ENCODE peak calls at places on chromosomes 12 and 14, in eight cellular contexts. One of them, this sample, is unnamed.

GRCh38 chr12:10366875-10367274 is 23.0 kb downstream of the KLRK1 start:
- DNase-seq in AG09309: no peak
- DNase-seq in psoas muscle: no peak
- DNase-seq in mammary epithelial cell: peak
- DNase-seq in fibroblast of lung: no peak
- DNase-seq in pancreas: no peak
- DNase-seq in fibroblast of the aortic adventitia: peak
- DNase-seq in foreskin fibroblast: peak
- DNase-seq in this sample: no peak

GRCh38 chr12:12003609-12004008 is 67.1 kb upstream of the BCL2L14 start:
- DNase-seq in AG09309: no peak
- DNase-seq in psoas muscle: no peak
- DNase-seq in mammary epithelial cell: no peak
- DNase-seq in fibroblast of lung: no peak
- DNase-seq in pancreas: no peak
- DNase-seq in fibroblast of the aortic adventitia: no peak
- DNase-seq in foreskin fibroblast: no peak
- DNase-seq in this sample: no peak

GRCh38 chr12:75884465-75884985 is 147.1 kb downstream of the PHLDA1 start:
- DNase-seq in AG09309: no peak
- DNase-seq in psoas muscle: no peak
- DNase-seq in mammary epithelial cell: no peak
- DNase-seq in fibroblast of lung: peak
- DNase-seq in pancreas: no peak
- DNase-seq in fibroblast of the aortic adventitia: no peak
- DNase-seq in foreskin fibroblast: no peak
- DNase-seq in this sample: no peak

GRCh38 chr14:92963301-92964123 is 40.6 kb downstream of the CHGA start:
- DNase-seq in AG09309: no peak
- DNase-seq in psoas muscle: peak
- DNase-seq in mammary epithelial cell: no peak
- DNase-seq in fibroblast of lung: peak
- DNase-seq in pancreas: no peak
- DNase-seq in fibroblast of the aortic adventitia: no peak
- DNase-seq in foreskin fibroblast: no peak
- DNase-seq in this sample: no peak

GRCh38 chr12:65977384-65977783 is 153.1 kb downstream of the HMGA2 start:
- DNase-seq in AG09309: no peak
- DNase-seq in psoas muscle: no peak
- DNase-seq in mammary epithelial cell: no peak
- DNase-seq in fibroblast of lung: peak
- DNase-seq in pancreas: no peak
- DNase-seq in fibroblast of the aortic adventitia: no peak
- DNase-seq in foreskin fibroblast: peak
- DNase-seq in this sample: no peak

GRCh38 chr12:24025153-24025798 is 75.8 kb upstream of the SOX5 start:
- DNase-seq in AG09309: no peak
- DNase-seq in psoas muscle: no peak
- DNase-seq in mammary epithelial cell: no peak
- DNase-seq in fibroblast of lung: no peak
- DNase-seq in pancreas: no peak
- DNase-seq in fibroblast of the aortic adventitia: no peak
- DNase-seq in foreskin fibroblast: no peak
- DNase-seq in this sample: no peak

GRCh38 chr12:107760207-107760816 is 625 bp downstream of the PRDM4 start:
- DNase-seq in AG09309: no peak
- DNase-seq in psoas muscle: peak
- DNase-seq in mammary epithelial cell: peak
- DNase-seq in fibroblast of lung: peak
- DNase-seq in pancreas: peak
- DNase-seq in fibroblast of the aortic adventitia: peak
- DNase-seq in foreskin fibroblast: peak
- DNase-seq in this sample: peak

GRCh38 chr12:126051611-126052107 is 986.4 kb downstream of the AACS start:
- DNase-seq in AG09309: peak
- DNase-seq in psoas muscle: no peak
- DNase-seq in mammary epithelial cell: peak
- DNase-seq in fibroblast of lung: peak
- DNase-seq in pancreas: no peak
- DNase-seq in fibroblast of the aortic adventitia: peak
- DNase-seq in foreskin fibroblast: peak
- DNase-seq in this sample: no peak

DNA sequence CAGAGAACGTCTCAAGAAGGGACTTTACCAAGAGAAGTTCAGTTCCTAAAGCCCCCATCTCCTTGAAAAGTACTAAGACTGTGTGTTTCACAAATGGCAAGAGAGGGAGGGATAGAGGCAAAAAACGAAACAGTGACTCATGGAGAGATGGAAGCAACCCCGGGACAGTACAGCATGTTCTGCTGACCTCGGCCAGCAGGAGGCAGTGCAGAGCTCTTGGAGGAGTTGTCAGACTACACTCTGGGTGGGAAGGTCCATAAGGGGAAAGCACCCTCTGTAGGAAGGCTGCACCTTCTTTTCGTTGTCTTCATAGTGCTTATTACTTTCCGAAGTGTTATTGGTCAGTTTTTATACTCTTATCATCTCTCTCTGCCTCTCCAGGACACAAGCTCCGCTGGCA is 525.2 kb upstream of the CCDC196 start:
- DNase-seq in AG09309: no peak
- DNase-seq in psoas muscle: peak
- DNase-seq in mammary epithelial cell: peak
- DNase-seq in fibroblast of lung: peak
- DNase-seq in pancreas: peak
- DNase-seq in fibroblast of the aortic adventitia: peak
- DNase-seq in foreskin fibroblast: peak
- DNase-seq in this sample: peak
- TF ChIP-seq CTCF in AG09309: peak
- TF ChIP-seq CTCF in psoas muscle: peak
- TF ChIP-seq CTCF in mammary epithelial cell: peak
- TF ChIP-seq CTCF in fibroblast of lung: peak
- TF ChIP-seq CTCF in pancreas: peak
- TF ChIP-seq CTCF in fibroblast of the aortic adventitia: peak
- TF ChIP-seq CTCF in foreskin fibroblast: peak
- TF ChIP-seq CTCF in this sample: no peak

DNA sequence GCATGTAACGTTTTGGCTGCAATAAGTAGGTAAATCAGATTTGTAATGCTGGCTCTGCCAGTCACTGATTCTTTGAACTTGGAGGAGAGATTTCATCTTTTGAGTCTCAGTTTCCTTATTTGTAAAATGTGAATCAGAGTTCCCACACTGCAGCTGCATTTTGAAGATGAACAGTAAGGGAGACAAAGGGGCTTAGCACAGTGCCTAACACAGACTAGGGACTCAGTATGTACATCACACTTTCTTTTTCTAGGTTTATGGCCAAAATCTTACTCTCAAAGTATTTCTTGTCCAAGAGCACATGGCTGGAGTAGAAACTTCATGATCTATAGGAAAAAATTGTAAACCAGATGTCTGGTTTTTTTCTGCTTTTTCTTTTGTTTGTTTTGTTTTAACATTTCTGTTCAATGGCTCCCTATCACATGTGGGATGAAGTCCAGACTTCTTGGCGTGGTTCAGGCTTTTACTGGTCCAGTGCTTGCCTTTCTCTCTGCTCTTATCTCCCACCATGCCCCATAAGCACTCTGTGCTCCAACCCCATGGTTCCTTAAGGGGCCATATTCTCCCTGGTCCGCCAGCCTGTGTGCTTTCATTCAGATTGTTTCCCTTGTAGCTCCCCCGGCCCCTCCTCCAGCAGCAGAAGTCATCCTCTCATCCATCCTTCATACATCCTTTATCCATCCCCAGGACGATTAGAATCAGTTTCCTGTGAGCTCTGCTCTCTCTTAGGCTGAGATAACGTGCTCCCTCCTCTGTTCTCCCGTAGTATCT is 58.0 kb downstream of the SYNE2 start:
- DNase-seq in AG09309: no peak
- DNase-seq in psoas muscle: no peak
- DNase-seq in mammary epithelial cell: no peak
- DNase-seq in fibroblast of lung: no peak
- DNase-seq in pancreas: no peak
- DNase-seq in fibroblast of the aortic adventitia: peak
- DNase-seq in foreskin fibroblast: peak
- DNase-seq in this sample: no peak
- H3K4me3 ChIP-seq in AG09309: no peak
- H3K4me3 ChIP-seq in psoas muscle: no peak
- H3K4me3 ChIP-seq in mammary epithelial cell: no peak
- H3K4me3 ChIP-seq in fibroblast of lung: no peak
- H3K4me3 ChIP-seq in pancreas: no peak
- H3K4me3 ChIP-seq in fibroblast of the aortic adventitia: no peak
- H3K4me3 ChIP-seq in foreskin fibroblast: no peak
- H3K4me3 ChIP-seq in this sample: no peak

DNA sequence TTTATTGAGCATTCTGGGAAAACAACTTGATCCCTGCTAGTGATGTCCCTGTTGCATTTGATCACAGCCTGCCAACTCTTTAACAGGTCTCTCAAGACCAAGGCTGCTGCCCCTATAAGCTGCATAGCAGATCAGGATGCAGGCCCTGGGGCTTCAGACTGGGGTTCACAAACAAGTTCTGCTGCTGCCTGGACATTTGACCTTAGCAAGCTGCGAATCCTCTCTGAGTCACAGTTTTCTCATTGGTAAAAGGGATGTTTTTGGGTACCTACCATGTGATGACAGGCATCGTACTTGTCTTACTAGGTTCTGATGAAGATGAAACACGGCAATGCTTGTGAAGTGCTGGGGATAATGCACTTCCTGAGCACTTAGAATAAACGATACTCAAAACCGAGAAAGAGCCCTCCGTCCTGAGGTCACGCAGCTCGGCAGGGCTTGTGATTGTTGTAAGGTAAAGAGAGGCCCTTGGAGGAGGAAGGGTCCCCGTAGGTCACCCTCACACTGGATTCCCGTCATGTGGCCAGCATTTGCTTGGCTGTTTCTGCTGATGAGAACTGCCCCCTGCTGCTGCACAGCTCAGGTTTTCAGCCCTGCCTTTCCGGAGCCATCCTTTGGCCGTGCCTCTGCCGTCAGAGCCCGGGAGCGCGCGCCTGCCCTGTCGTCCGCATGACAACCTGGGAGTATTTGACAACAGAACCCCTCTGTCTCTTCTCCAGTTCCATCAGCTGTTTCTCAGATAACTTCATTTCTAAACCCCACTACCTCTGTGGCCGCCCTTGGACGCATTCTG is 39.1 kb downstream of the TSPAN9 start:
- DNase-seq in AG09309: no peak
- DNase-seq in psoas muscle: no peak
- DNase-seq in mammary epithelial cell: no peak
- DNase-seq in fibroblast of lung: no peak
- DNase-seq in pancreas: no peak
- DNase-seq in fibroblast of the aortic adventitia: no peak
- DNase-seq in foreskin fibroblast: peak
- DNase-seq in this sample: no peak
- TF ChIP-seq CTCF in AG09309: no peak
- TF ChIP-seq CTCF in psoas muscle: no peak
- TF ChIP-seq CTCF in mammary epithelial cell: no peak
- TF ChIP-seq CTCF in fibroblast of lung: no peak
- TF ChIP-seq CTCF in pancreas: no peak
- TF ChIP-seq CTCF in fibroblast of the aortic adventitia: no peak
- TF ChIP-seq CTCF in foreskin fibroblast: no peak
- TF ChIP-seq CTCF in this sample: no peak

GRCh38 chr12:6612652-6613014 is 5.5 kb upstream of the CHD4 start:
- DNase-seq in AG09309: no peak
- DNase-seq in psoas muscle: no peak
- DNase-seq in mammary epithelial cell: no peak
- DNase-seq in fibroblast of lung: no peak
- DNase-seq in pancreas: peak
- DNase-seq in fibroblast of the aortic adventitia: no peak
- DNase-seq in foreskin fibroblast: no peak
- DNase-seq in this sample: no peak

GRCh38 chr12:6615802-6616201 is 8.6 kb upstream of the CHD4 start:
- DNase-seq in AG09309: no peak
- DNase-seq in psoas muscle: no peak
- DNase-seq in mammary epithelial cell: no peak
- DNase-seq in fibroblast of lung: no peak
- DNase-seq in pancreas: no peak
- DNase-seq in fibroblast of the aortic adventitia: no peak
- DNase-seq in foreskin fibroblast: no peak
- DNase-seq in this sample: no peak

GRCh38 chr12:6613015-6613775 is 6.0 kb upstream of the CHD4 start:
- DNase-seq in AG09309: no peak
- DNase-seq in psoas muscle: peak
- DNase-seq in mammary epithelial cell: peak
- DNase-seq in fibroblast of lung: peak
- DNase-seq in pancreas: peak
- DNase-seq in fibroblast of the aortic adventitia: peak
- DNase-seq in foreskin fibroblast: peak
- DNase-seq in this sample: peak

GRCh38 chr12:6613776-6614512 is 6.8 kb upstream of the CHD4 start:
- DNase-seq in AG09309: peak
- DNase-seq in psoas muscle: peak
- DNase-seq in mammary epithelial cell: peak
- DNase-seq in fibroblast of lung: peak
- DNase-seq in pancreas: peak
- DNase-seq in fibroblast of the aortic adventitia: peak
- DNase-seq in foreskin fibroblast: peak
- DNase-seq in this sample: peak

DNA sequence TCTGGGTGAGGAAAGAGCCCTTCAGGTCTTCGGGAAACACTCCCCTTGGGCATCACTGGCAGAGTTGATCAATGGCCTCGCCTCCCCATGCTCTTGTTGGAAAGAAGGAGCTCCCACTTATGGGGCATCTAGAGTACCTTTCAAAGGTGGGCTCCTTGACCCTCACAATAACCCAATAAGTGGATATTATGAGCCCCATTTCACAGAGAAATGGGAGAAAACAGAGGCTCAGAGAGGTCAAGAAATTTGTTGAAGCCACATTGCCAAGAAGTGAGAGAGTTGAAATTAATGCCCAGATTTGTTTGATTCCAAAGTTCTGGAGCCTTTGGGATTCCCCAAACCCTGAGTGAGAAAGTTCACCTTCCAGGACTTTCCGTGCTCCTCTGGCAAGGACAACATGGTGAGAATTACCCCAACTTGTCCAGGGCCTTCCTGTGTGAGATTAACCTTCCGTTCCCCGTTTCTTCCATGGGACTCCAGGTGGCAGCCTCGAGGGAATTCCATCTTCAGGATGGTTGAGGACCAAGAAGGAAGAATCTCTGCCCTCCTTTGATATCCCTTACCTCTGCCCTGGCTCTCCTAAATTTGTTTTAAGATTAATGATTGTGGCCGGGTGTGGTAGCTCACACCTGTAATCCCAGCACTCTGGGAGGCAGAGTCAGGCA is 7.5 kb upstream of the CHD4 start:
- DNase-seq in AG09309: no peak
- DNase-seq in psoas muscle: no peak
- DNase-seq in mammary epithelial cell: no peak
- DNase-seq in fibroblast of lung: no peak
- DNase-seq in pancreas: no peak
- DNase-seq in fibroblast of the aortic adventitia: no peak
- DNase-seq in foreskin fibroblast: peak
- DNase-seq in this sample: no peak
- H3K4me3 ChIP-seq in AG09309: no peak
- H3K4me3 ChIP-seq in psoas muscle: no peak
- H3K4me3 ChIP-seq in mammary epithelial cell: no peak
- H3K4me3 ChIP-seq in fibroblast of lung: no peak
- H3K4me3 ChIP-seq in pancreas: no peak
- H3K4me3 ChIP-seq in fibroblast of the aortic adventitia: no peak
- H3K4me3 ChIP-seq in foreskin fibroblast: no peak
- H3K4me3 ChIP-seq in this sample: no peak

DNA sequence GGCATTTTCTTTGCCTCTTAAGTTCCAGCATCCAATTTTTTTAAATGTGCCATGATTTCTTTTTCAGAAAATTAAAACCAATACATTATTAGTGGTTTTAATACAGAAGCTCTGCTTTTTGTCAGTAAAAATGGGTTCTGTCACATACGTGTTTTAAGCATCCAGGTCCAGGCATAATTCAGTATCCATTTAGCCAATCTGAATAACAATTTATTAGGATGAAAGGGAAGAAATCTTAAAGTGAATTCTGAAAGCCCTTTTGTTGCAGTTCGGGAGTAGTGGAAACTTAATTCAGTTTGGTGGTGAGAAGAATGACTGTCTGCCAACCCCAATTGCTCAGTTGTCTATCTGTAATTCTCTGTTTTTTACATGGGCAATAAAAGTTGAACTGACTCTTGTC is 7.2 kb downstream of the XPOT start:
- DNase-seq in AG09309: no peak
- DNase-seq in psoas muscle: no peak
- DNase-seq in mammary epithelial cell: no peak
- DNase-seq in fibroblast of lung: no peak
- DNase-seq in pancreas: no peak
- DNase-seq in fibroblast of the aortic adventitia: no peak
- DNase-seq in foreskin fibroblast: no peak
- DNase-seq in this sample: no peak
- TF ChIP-seq CTCF in AG09309: no peak
- TF ChIP-seq CTCF in psoas muscle: no peak
- TF ChIP-seq CTCF in mammary epithelial cell: no peak
- TF ChIP-seq CTCF in fibroblast of lung: no peak
- TF ChIP-seq CTCF in pancreas: no peak
- TF ChIP-seq CTCF in fibroblast of the aortic adventitia: no peak
- TF ChIP-seq CTCF in foreskin fibroblast: no peak
- TF ChIP-seq CTCF in this sample: no peak

This sample was measured in heart right ventricle.